ENCODE peak calls at places on chromosome 19, in four cellular contexts. One of them, this sample, is unnamed.

GRCh38 chr19:749811-750210 is 1.1 kb upstream of the MISP start:
- DNase-seq in cardiac septum: no peak
- DNase-seq in left cardiac atrium: no peak
- DNase-seq in activated naive CD4-positive, alpha-beta T cell treated with anti-CD3 and anti-CD28 coated beads, Interleukin-2, amount 10 ng/mL, durations not matched to agents 7 days and 5 days: no peak
- DNase-seq in this sample: no peak

GRCh38 chr19:34184880-34185491 is 12.7 kb downstream of the LSM14A start:
- DNase-seq in cardiac septum: no peak
- DNase-seq in left cardiac atrium: no peak
- DNase-seq in activated naive CD4-positive, alpha-beta T cell treated with anti-CD3 and anti-CD28 coated beads, Interleukin-2, amount 10 ng/mL, durations not matched to agents 7 days and 5 days: no peak
- DNase-seq in this sample: no peak

GRCh38 chr19:17001603-17002183 is 24.9 kb downstream of the CPAMD8 start:
- DNase-seq in cardiac septum: no peak
- DNase-seq in left cardiac atrium: peak; percentile 35
- DNase-seq in activated naive CD4-positive, alpha-beta T cell treated with anti-CD3 and anti-CD28 coated beads, Interleukin-2, amount 10 ng/mL, durations not matched to agents 7 days and 5 days: peak; percentile 95
- DNase-seq in this sample: peak; percentile 56

GRCh38 chr19:55319786-55320185 is 5.4 kb downstream of the TMEM150B start:
- DNase-seq in cardiac septum: no peak
- DNase-seq in left cardiac atrium: peak; percentile 54
- DNase-seq in activated naive CD4-positive, alpha-beta T cell treated with anti-CD3 and anti-CD28 coated beads, Interleukin-2, amount 10 ng/mL, durations not matched to agents 7 days and 5 days: no peak
- DNase-seq in this sample: peak; percentile 54

GRCh38 chr19:29675650-29676186 is 10.5 kb downstream of the PLEKHF1 start:
- DNase-seq in cardiac septum: peak; percentile 66
- DNase-seq in left cardiac atrium: no peak
- DNase-seq in activated naive CD4-positive, alpha-beta T cell treated with anti-CD3 and anti-CD28 coated beads, Interleukin-2, amount 10 ng/mL, durations not matched to agents 7 days and 5 days: no peak
- DNase-seq in this sample: no peak

GRCh38 chr19:7851623-7852500 is 21.8 kb downstream of the EVI5L start:
- DNase-seq in cardiac septum: no peak
- DNase-seq in left cardiac atrium: no peak
- DNase-seq in activated naive CD4-positive, alpha-beta T cell treated with anti-CD3 and anti-CD28 coated beads, Interleukin-2, amount 10 ng/mL, durations not matched to agents 7 days and 5 days: no peak
- DNase-seq in this sample: no peak

GRCh38 chr19:1082165-1082927 is 12.8 kb downstream of the POLR2E start:
- DNase-seq in cardiac septum: no peak
- DNase-seq in left cardiac atrium: peak; percentile 55
- DNase-seq in activated naive CD4-positive, alpha-beta T cell treated with anti-CD3 and anti-CD28 coated beads, Interleukin-2, amount 10 ng/mL, durations not matched to agents 7 days and 5 days: peak; percentile 95
- DNase-seq in this sample: peak; percentile 68

GRCh38 chr19:48461982-48462655 is 6.7 kb downstream of the KCNJ14 start:
- DNase-seq in cardiac septum: no peak
- DNase-seq in left cardiac atrium: no peak
- DNase-seq in activated naive CD4-positive, alpha-beta T cell treated with anti-CD3 and anti-CD28 coated beads, Interleukin-2, amount 10 ng/mL, durations not matched to agents 7 days and 5 days: no peak
- DNase-seq in this sample: peak; percentile 27

GRCh38 chr19:17772172-17772571 is 20.9 kb downstream of the FCHO1 start:
- DNase-seq in cardiac septum: no peak
- DNase-seq in left cardiac atrium: no peak
- DNase-seq in activated naive CD4-positive, alpha-beta T cell treated with anti-CD3 and anti-CD28 coated beads, Interleukin-2, amount 10 ng/mL, durations not matched to agents 7 days and 5 days: no peak
- DNase-seq in this sample: no peak

GRCh38 chr19:5850743-5851293 is 431 bp downstream of the FUT3 start:
- DNase-seq in cardiac septum: no peak
- DNase-seq in left cardiac atrium: peak; percentile 52
- DNase-seq in activated naive CD4-positive, alpha-beta T cell treated with anti-CD3 and anti-CD28 coated beads, Interleukin-2, amount 10 ng/mL, durations not matched to agents 7 days and 5 days: no peak
- DNase-seq in this sample: no peak

GRCh38 chr19:9671654-9672053 is 3.2 kb downstream of the ZNF562 start:
- DNase-seq in cardiac septum: no peak
- DNase-seq in left cardiac atrium: no peak
- DNase-seq in activated naive CD4-positive, alpha-beta T cell treated with anti-CD3 and anti-CD28 coated beads, Interleukin-2, amount 10 ng/mL, durations not matched to agents 7 days and 5 days: no peak
- DNase-seq in this sample: no peak

GRCh38 chr19:36245210-36246005 is 30.5 kb downstream of the ZNF146 start:
- DNase-seq in cardiac septum: no peak
- DNase-seq in left cardiac atrium: no peak
- DNase-seq in activated naive CD4-positive, alpha-beta T cell treated with anti-CD3 and anti-CD28 coated beads, Interleukin-2, amount 10 ng/mL, durations not matched to agents 7 days and 5 days: no peak
- DNase-seq in this sample: no peak

GRCh38 chr19:36113895-36114762 is 546 bp downstream of the POLR2I start:
- DNase-seq in cardiac septum: no peak
- DNase-seq in left cardiac atrium: no peak
- DNase-seq in activated naive CD4-positive, alpha-beta T cell treated with anti-CD3 and anti-CD28 coated beads, Interleukin-2, amount 10 ng/mL, durations not matched to agents 7 days and 5 days: peak; percentile 52
- DNase-seq in this sample: no peak

GRCh38 chr19:55622242-55622969 is 2.0 kb downstream of the ZNF784 start:
- DNase-seq in cardiac septum: no peak
- DNase-seq in left cardiac atrium: no peak
- DNase-seq in activated naive CD4-positive, alpha-beta T cell treated with anti-CD3 and anti-CD28 coated beads, Interleukin-2, amount 10 ng/mL, durations not matched to agents 7 days and 5 days: no peak
- DNase-seq in this sample: no peak

GRCh38 chr19:49801401-49801888 is 11.6 kb downstream of the FUZ start:
- DNase-seq in cardiac septum: no peak
- DNase-seq in left cardiac atrium: no peak
- DNase-seq in activated naive CD4-positive, alpha-beta T cell treated with anti-CD3 and anti-CD28 coated beads, Interleukin-2, amount 10 ng/mL, durations not matched to agents 7 days and 5 days: no peak
- DNase-seq in this sample: no peak

GRCh38 chr19:39306075-39306474 is 9.9 kb downstream of the IFNL1 start:
- DNase-seq in cardiac septum: no peak
- DNase-seq in left cardiac atrium: no peak
- DNase-seq in activated naive CD4-positive, alpha-beta T cell treated with anti-CD3 and anti-CD28 coated beads, Interleukin-2, amount 10 ng/mL, durations not matched to agents 7 days and 5 days: no peak
- DNase-seq in this sample: no peak

This sample was measured in Right ventricle myocardium superior.